ENCODE peak calls at places on chromosomes 5 and 9, in four cellular contexts. D is A549, M is endothelial cell of umbilical vein, L is suprapubic skin. Q is an unnamed sample.

GRCh38 chr9:88950341-88951141 is 40.7 kb upstream of the S1PR3 start:
- DNase-seq in D (peak; percentile 67), M (peak; percentile 45), L (no peak), Q (no peak)

GRCh38 chr5:89994266-89994665 is 415.3 kb downstream of the CETN3 start:
- DNase-seq in D (no peak), M (no peak), L (no peak), Q (no peak)

GRCh38 chr5:176415240-176416122 is 858 bp downstream of the CLTB start:
- DNase-seq in D (peak; percentile 53), M (no peak), L (peak; percentile 84), Q (peak; percentile 80)

GRCh38 chr9:134434896-134435506 is 108.7 kb downstream of the RXRA start:
- DNase-seq in D (peak; percentile 88), M (peak; percentile 94), L (peak; percentile 97), Q (peak; percentile 97)

GRCh38 chr9:93154293-93154903 is 20.3 kb upstream of the NINJ1 start:
- DNase-seq in D (peak; percentile 47), M (peak; percentile 38), L (no peak), Q (peak; percentile 44)

GRCh38 chr5:140391732-140392131 is 9.9 kb upstream of the ANKHD1 start:
- DNase-seq in D (no peak), M (no peak), L (no peak), Q (no peak)

GRCh38 chr9:84153885-84154284 is 173.3 kb downstream of the RMI1 start:
- DNase-seq in D (no peak), M (no peak), L (no peak), Q (no peak)

GRCh38 chr9:137680445-137681358 is 61.9 kb downstream of the EHMT1 start:
- DNase-seq in D (no peak), M (no peak), L (no peak), Q (no peak)

GRCh38 chr5:135241536-135241935 is 157.5 kb downstream of the MACROH2A1 start:
- DNase-seq in D (no peak), M (no peak), L (peak; percentile 11), Q (no peak)

GRCh38 chr9:89864257-89864656 is 259.4 kb downstream of the GADD45G start:
- DNase-seq in D (no peak), M (no peak), L (no peak), Q (no peak)

GRCh38 chr9:126663661-126664072 is 49.9 kb downstream of the LMX1B start:
- DNase-seq in D (no peak), M (peak; percentile 8), L (no peak), Q (no peak)

GRCh38 chr5:92371171-92371888 is 988.2 kb upstream of the ARRDC3 start:
- DNase-seq in D (no peak), M (no peak), L (no peak), Q (no peak)

GRCh38 chr5:171601266-171601881 is 181.9 kb downstream of the FGF18 start:
- DNase-seq in D (no peak), M (peak; percentile 42), L (peak; percentile 66), Q (no peak)

GRCh38 chr9:131398204-131398603 is 4.3 kb downstream of the PRRC2B start:
- DNase-seq in D (no peak), M (peak; percentile 49), L (no peak), Q (no peak)

GRCh38 chr5:170067152-170067551 is 38.5 kb upstream of the FOXI1 start:
- DNase-seq in D (no peak), M (no peak), L (no peak), Q (no peak)

GRCh38 chr5:146338774-146339714 is at the start of gene POU4F3:
- DNase-seq in D (peak; percentile 23), M (no peak), L (no peak), Q (no peak)

GRCh38 chr5:110951373-110951791 is 120.1 kb upstream of the TSLP start:
- DNase-seq in D (no peak), M (no peak), L (no peak), Q (no peak)

GRCh38 chr5:56766926-56767325 is 48.4 kb upstream of the MAP3K1 start:
- DNase-seq in D (no peak), M (no peak), L (no peak), Q (no peak)

GRCh38 chr5:126464959-126465358 is 41.8 kb downstream of the GRAMD2B start:
- DNase-seq in D (no peak), M (no peak), L (no peak), Q (no peak)

GRCh38 chr5:92652735-92653134 is 928.3 kb downstream of the NR2F1-AS1 start:
- DNase-seq in D (no peak), M (no peak), L (no peak), Q (no peak)

GRCh38 chr9:98192503-98193335 is at the start of gene CORO2A:
- DNase-seq in D (peak; percentile 71), M (peak; percentile 66), L (no peak), Q (peak; percentile 97)

GRCh38 chr5:133360693-133361479 is 251.5 kb downstream of the FSTL4 start:
- DNase-seq in D (no peak), M (no peak), L (peak; percentile 12), Q (no peak)

GRCh38 chr5:29218138-29218537 is 1975.3 kb upstream of the CDH6 start:
- DNase-seq in D (peak; percentile 20), M (no peak), L (no peak), Q (no peak)

GRCh38 chr9:89502038-89502601 is 4.2 kb upstream of the SEMA4D start:
- DNase-seq in D (no peak), M (no peak), L (no peak), Q (no peak)

GRCh38 chr5:181160144-181160754 is 12.9 kb downstream of the OR2V2 start:
- DNase-seq in D (peak; percentile 84), M (no peak), L (peak; percentile 81), Q (no peak)

GRCh38 chr9:135887585-135888050 is 19.7 kb downstream of the CAMSAP1 start:
- DNase-seq in D (no peak), M (no peak), L (peak; percentile 76), Q (no peak)

GRCh38 chr9:18368206-18368605 is 105.7 kb upstream of the ADAMTSL1 start:
- DNase-seq in D (no peak), M (no peak), L (no peak), Q (no peak)

GRCh38 chr5:130642461-130642860 is 522.6 kb downstream of the HINT1 start:
- DNase-seq in D (no peak), M (no peak), L (no peak), Q (no peak)

GRCh38 chr5:179061025-179061424 is 852 bp downstream of the ZNF354C start:
- DNase-seq in D (no peak), M (no peak), L (no peak), Q (no peak)

GRCh38 chr9:69023650-69024049 is 9.7 kb upstream of the PRKACG start:
- DNase-seq in D (no peak), M (no peak), L (no peak), Q (no peak)

GRCh38 chr9:109463924-109464625 is 34.0 kb downstream of the PTPN3 start:
- DNase-seq in D (no peak), M (no peak), L (peak; percentile 8), Q (no peak)

GRCh38 chr5:864492-865167 is 13.8 kb upstream of the ZDHHC11 start:
- DNase-seq in D (no peak), M (no peak), L (no peak), Q (no peak)

GRCh38 chr9:16543691-16544090 is 326.8 kb downstream of the BNC2 start:
- DNase-seq in D (no peak), M (no peak), L (no peak), Q (no peak)

GRCh38 chr9:110156416-110156815 is 51.5 kb downstream of the C9orf152 start:
- DNase-seq in D (no peak), M (no peak), L (no peak), Q (no peak)

GRCh38 chr5:77239126-77239741 is 28.8 kb downstream of the PDE8B start:
- DNase-seq in D (peak; percentile 41), M (peak; percentile 20), L (no peak), Q (no peak)

GRCh38 chr5:54309751-54310432 is 481 bp downstream of the ARL15 start:
- DNase-seq in D (peak; percentile 9), M (peak; percentile 62), L (peak; percentile 84), Q (no peak)

GRCh38 chr9:121121582-121122087 is 46.9 kb downstream of the CNTRL start:
- DNase-seq in D (peak; percentile 95), M (peak; percentile 98), L (peak; percentile 99), Q (peak; percentile 93)
- TF ChIP-seq POLR2A in D (peak; percentile 25), M (peak; percentile 65), L (no peak), Q (peak; percentile 44)

DNA sequence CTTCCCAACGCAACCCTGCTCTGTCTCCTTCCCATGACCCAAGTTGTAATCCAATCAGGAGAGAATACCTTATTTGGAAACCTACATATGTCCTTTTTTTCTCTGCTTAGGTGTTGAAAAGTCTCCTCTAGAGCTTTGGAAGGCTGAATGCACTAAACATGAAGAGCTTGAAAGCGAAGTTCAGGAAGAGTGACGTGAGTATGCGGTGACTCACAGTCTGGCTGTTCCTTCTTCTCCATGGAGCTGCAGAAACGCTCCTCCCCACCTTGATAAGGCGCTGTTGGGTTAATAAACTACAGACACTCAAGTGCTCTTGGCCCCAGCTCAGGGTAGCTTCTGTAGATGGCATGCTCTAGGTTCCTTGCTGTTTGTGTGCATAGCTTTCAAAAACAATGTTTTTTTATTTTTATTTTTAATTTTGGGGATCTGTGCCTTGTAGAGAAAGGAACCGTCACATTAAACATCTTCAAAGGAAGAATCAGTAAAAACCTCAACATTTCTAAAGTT is 30.7 kb downstream of the RAI14 start:
- DNase-seq in D (peak; percentile 99), M (peak; percentile 97), L (no peak), Q (peak; percentile 62)
- TF ChIP-seq POLR2A in D (no peak), M (no peak), L (no peak), Q (no peak)

DNA sequence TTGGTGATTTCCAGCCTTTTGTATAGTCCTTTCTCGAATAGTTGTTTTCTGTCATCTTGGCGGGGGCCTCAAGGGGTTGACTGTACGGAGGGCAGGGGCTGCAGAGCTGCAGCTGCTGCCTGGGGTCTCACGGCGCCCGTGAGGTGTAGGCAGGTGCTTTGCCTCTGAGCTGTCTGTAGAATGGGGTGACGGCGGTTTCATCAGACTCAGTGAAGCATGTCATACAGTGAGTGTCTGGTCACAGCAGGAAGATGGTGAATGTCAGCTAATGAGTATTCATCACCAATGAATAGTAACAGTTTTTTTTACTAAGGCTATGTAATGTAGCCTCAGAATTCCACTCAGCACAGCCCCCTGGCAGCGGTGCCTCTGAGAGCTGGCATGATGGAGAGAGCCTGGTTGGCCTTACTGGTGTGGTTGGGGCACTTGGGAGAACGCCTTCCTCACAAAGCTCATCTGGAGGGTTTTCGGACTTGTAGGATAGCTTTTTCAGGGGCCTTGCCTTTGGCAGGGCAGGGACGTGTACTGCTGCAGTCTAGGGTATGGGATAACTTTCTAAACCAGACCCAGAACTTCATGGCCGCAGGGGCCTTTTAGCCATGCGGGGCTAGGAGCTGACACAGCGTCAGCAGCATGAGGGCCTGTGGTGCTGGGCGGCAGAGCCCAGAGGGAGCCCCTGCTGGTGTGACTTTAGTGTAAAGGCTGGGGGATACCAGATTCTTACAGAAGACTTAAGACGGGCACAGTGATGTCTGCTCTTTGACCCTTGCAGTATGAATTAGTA is 15.0 kb downstream of the TENT4A start:
- DNase-seq in D (no peak), M (no peak), L (no peak), Q (no peak)
- TF ChIP-seq POLR2A in D (no peak), M (no peak), L (no peak), Q (no peak)

GRCh38 chr5:138032572-138033274 is at the start of gene FAM13B:
- DNase-seq in D (peak; percentile 85), M (peak; percentile 80), L (peak; percentile 91), Q (peak; percentile 64)

GRCh38 chr5:138032028-138032571 is 779 bp downstream of the FAM13B start:
- DNase-seq in D (no peak), M (peak; percentile 71), L (no peak), Q (peak; percentile 43)

GRCh38 chr5:138033916-138034315 is 1.0 kb upstream of the FAM13B start:
- DNase-seq in D (no peak), M (no peak), L (no peak), Q (no peak)

GRCh38 chr5:138035605-138036537 is 3.0 kb upstream of the FAM13B start:
- DNase-seq in D (peak; percentile 93), M (peak; percentile 87), L (no peak), Q (peak; percentile 48)

GRCh38 chr5:138033275-138033808 is 463 bp upstream of the FAM13B start:
- DNase-seq in D (no peak), M (no peak), L (no peak), Q (no peak)
- TF ChIP-seq POLR2A in D (no peak), M (no peak), L (no peak), Q (no peak)

Q was measured in H54.